ENCODE peak calls at places on chromosomes 6 and 20, in ten cellular contexts. O, C, Z, E, P, Y, D, H, G and U are unnamed samples.

GRCh38 chr6:155077331-155077730 is 82.2 kb downstream of the TIAM2 start:
- DNase-seq in O (no peak), C (no peak), Z (no peak), E (no peak), P (no peak), Y (peak), D (no peak), H (no peak), G (no peak), U (no peak)

GRCh38 chr6:133587841-133588240 is 301.1 kb upstream of the TCF21 start:
- DNase-seq in O (no peak), C (no peak), Z (no peak), E (no peak), P (no peak), Y (peak), D (no peak), H (no peak), G (no peak), U (no peak)

GRCh38 chr20:7775072-7775471 is 165.2 kb downstream of the HAO1 start:
- DNase-seq in O (no peak), C (no peak), Z (no peak), E (no peak), P (no peak), Y (peak), D (no peak), H (no peak), G (no peak), U (no peak)

GRCh38 chr6:161232467-161232866 is 41.4 kb downstream of the AGPAT4 start:
- DNase-seq in O (no peak), C (no peak), Z (no peak), E (no peak), P (no peak), Y (no peak), D (no peak), H (no peak), G (no peak), U (no peak)

GRCh38 chr6:125114248-125114858 is 39.2 kb upstream of the TPD52L1 start:
- DNase-seq in O (peak), C (no peak), Z (peak), E (no peak), P (peak), Y (peak), D (peak), H (peak), G (peak), U (no peak)

GRCh38 chr6:136113736-136114173 is 136.4 kb downstream of the MTFR2 start:
- DNase-seq in O (peak), C (no peak), Z (no peak), E (peak), P (peak), Y (peak), D (peak), H (no peak), G (peak), U (no peak)

GRCh38 chr6:34615574-34616229 is 59.6 kb upstream of the SPDEF start:
- DNase-seq in O (no peak), C (no peak), Z (no peak), E (no peak), P (no peak), Y (no peak), D (no peak), H (no peak), G (no peak), U (no peak)

GRCh38 chr20:35979528-35979927 is 11.1 kb downstream of the CNBD2 start:
- DNase-seq in O (no peak), C (no peak), Z (no peak), E (no peak), P (no peak), Y (no peak), D (no peak), H (no peak), G (no peak), U (no peak)

GRCh38 chr6:169650959-169651292 is 50.9 kb downstream of the WDR27 start:
- DNase-seq in O (no peak), C (no peak), Z (no peak), E (no peak), P (no peak), Y (no peak), D (no peak), H (no peak), G (no peak), U (no peak)

GRCh38 chr20:62943396-62943795 is 5.4 kb downstream of the GID8 start:
- DNase-seq in O (no peak), C (no peak), Z (no peak), E (no peak), P (no peak), Y (no peak), D (no peak), H (no peak), G (no peak), U (no peak)

GRCh38 chr20:37890643-37891042 is 12.3 kb upstream of the VSTM2L start:
- DNase-seq in O (no peak), C (no peak), Z (no peak), E (no peak), P (peak), Y (no peak), D (no peak), H (no peak), G (no peak), U (no peak)

GRCh38 chr20:37365760-37366638 is 20.1 kb downstream of the SRC start:
- DNase-seq in O (peak), C (no peak), Z (no peak), E (no peak), P (no peak), Y (no peak), D (no peak), H (no peak), G (no peak), U (no peak)

GRCh38 chr6:17780071-17780470 is 73.3 kb upstream of the NUP153 start:
- DNase-seq in O (no peak), C (no peak), Z (no peak), E (no peak), P (no peak), Y (no peak), D (no peak), H (no peak), G (peak), U (no peak)

GRCh38 chr6:40349092-40349491 is 238.1 kb downstream of the LRFN2 start:
- DNase-seq in O (no peak), C (no peak), Z (no peak), E (no peak), P (no peak), Y (no peak), D (peak), H (no peak), G (no peak), U (no peak)

GRCh38 chr20:63007722-63008488 is 1.1 kb upstream of the BHLHE23 start:
- DNase-seq in O (no peak), C (no peak), Z (no peak), E (peak), P (no peak), Y (no peak), D (no peak), H (no peak), G (no peak), U (no peak)

GRCh38 chr6:146041282-146041681 is 12.4 kb downstream of the GRM1 start:
- DNase-seq in O (no peak), C (peak), Z (no peak), E (no peak), P (no peak), Y (peak), D (peak), H (no peak), G (peak), U (no peak)

GRCh38 chr6:56724455-56724854 is 81.8 kb upstream of the DST start:
- DNase-seq in O (no peak), C (no peak), Z (no peak), E (no peak), P (no peak), Y (peak), D (no peak), H (no peak), G (no peak), U (no peak)

GRCh38 chr6:84052204-84052882 is 18.8 kb downstream of the MRAP2 start:
- DNase-seq in O (no peak), C (peak), Z (no peak), E (peak), P (peak), Y (peak), D (peak), H (no peak), G (peak), U (no peak)